ENCODE peak calls at places on chromosome 9, in five cellular contexts. R is renal cortical epithelial cell, G is iPS DF 19.7, Y is NCI-H524 treated with DMSO at 0.1 percent for 48 hours, X is A549. L is an unnamed sample.

GRCh38 chr9:136618578-136619547 is 43.9 kb upstream of the EGFL7 start:
- DNase-seq in R (no peak), G (no peak), Y (no peak), X (no peak), L (peak; percentile 57)

GRCh38 chr9:79221084-79221483 is 350.7 kb upstream of the TLE4 start:
- DNase-seq in R (peak; percentile 95), G (no peak), Y (no peak), X (peak; percentile 52), L (no peak)

GRCh38 chr9:128108784-128109709 is 18.5 kb downstream of the PTGES2 start:
- DNase-seq in R (no peak), G (no peak), Y (no peak), X (no peak), L (no peak)

GRCh38 chr9:118271331-118271730 is 567.1 kb downstream of the TLR4 start:
- DNase-seq in R (no peak), G (no peak), Y (no peak), X (no peak), L (no peak)

GRCh38 chr9:5395428-5395827 is 42.3 kb downstream of the PLGRKT start:
- DNase-seq in R (no peak), G (no peak), Y (no peak), X (no peak), L (no peak)

GRCh38 chr9:125629451-125629850 is 77.6 kb downstream of the MAPKAP1 start:
- DNase-seq in R (no peak), G (no peak), Y (no peak), X (no peak), L (no peak)

GRCh38 chr9:133534346-133535284 is at the start of gene ADAMTSL2:
- DNase-seq in R (no peak), G (no peak), Y (peak; percentile 53), X (no peak), L (peak; percentile 45)

GRCh38 chr9:70826562-70826961 is 294.9 kb downstream of the TRPM3 start:
- DNase-seq in R (no peak), G (no peak), Y (no peak), X (no peak), L (no peak)

GRCh38 chr9:128094166-128094949 is 26.3 kb downstream of the SLC25A25 start:
- DNase-seq in R (peak; percentile 96), G (no peak), Y (peak; percentile 40), X (peak; percentile 94), L (peak; percentile 90)

GRCh38 chr9:108511200-108511756 is 344.5 kb downstream of the ACTL7B start:
- DNase-seq in R (no peak), G (no peak), Y (no peak), X (no peak), L (no peak)

GRCh38 chr9:136977223-136978072 is at the start of gene PTGDS:
- DNase-seq in R (no peak), G (no peak), Y (no peak), X (no peak), L (no peak)